ENCODE peak calls at places on chromosomes 13 and 19, in four cellular contexts. One of them, this sample, is unnamed.

GRCh38 chr13:40457844-40458243 is 208.6 kb downstream of the FOXO1 start:
- DNase-seq in spleen: no peak
- DNase-seq in effector CD8-positive, alpha-beta T cell: no peak
- DNase-seq in D721Med: no peak
- DNase-seq in this sample: no peak

GRCh38 chr19:681029-681626 is 4.9 kb downstream of the FSTL3 start:
- DNase-seq in effector CD8-positive, alpha-beta T cell: no peak
- DNase-seq in D721Med: no peak
- DNase-seq in spleen: peak; percentile 93
- DNase-seq in this sample: peak; percentile 88

GRCh38 chr19:57583521-57584416 is at the start of gene ZIK1:
- DNase-seq in D721Med: peak; percentile 98
- DNase-seq in spleen: peak; percentile 96
- DNase-seq in effector CD8-positive, alpha-beta T cell: peak; percentile 78
- DNase-seq in this sample: peak; percentile 95

GRCh38 chr13:99162543-99162942 is 38.1 kb upstream of the UBAC2 start:
- DNase-seq in spleen: no peak
- DNase-seq in effector CD8-positive, alpha-beta T cell: no peak
- DNase-seq in D721Med: no peak
- DNase-seq in this sample: no peak

GRCh38 chr19:19550972-19551861 is 13.2 kb downstream of the CILP2 start:
- DNase-seq in spleen: no peak
- DNase-seq in D721Med: no peak
- DNase-seq in effector CD8-positive, alpha-beta T cell: no peak
- DNase-seq in this sample: no peak

GRCh38 chr13:29511980-29512379 is 83.5 kb downstream of the SLC7A1 start:
- DNase-seq in D721Med: no peak
- DNase-seq in effector CD8-positive, alpha-beta T cell: no peak
- DNase-seq in spleen: no peak
- DNase-seq in this sample: peak; percentile 87

GRCh38 chr13:114118086-114118762 is 14.2 kb downstream of the RASA3 start:
- DNase-seq in spleen: peak; percentile 28
- DNase-seq in effector CD8-positive, alpha-beta T cell: no peak
- DNase-seq in D721Med: no peak
- DNase-seq in this sample: peak; percentile 48

GRCh38 chr19:48424694-48425219 is 21.0 kb upstream of the GRWD1 start:
- DNase-seq in D721Med: no peak
- DNase-seq in effector CD8-positive, alpha-beta T cell: no peak
- DNase-seq in spleen: no peak
- DNase-seq in this sample: no peak

GRCh38 chr19:47663911-47664771 is 49.1 kb upstream of the EHD2 start:
- DNase-seq in spleen: no peak
- DNase-seq in D721Med: no peak
- DNase-seq in effector CD8-positive, alpha-beta T cell: no peak
- DNase-seq in this sample: peak; percentile 95

GRCh38 chr19:33674575-33675367 is 53.0 kb downstream of the CHST8 start:
- DNase-seq in D721Med: no peak
- DNase-seq in effector CD8-positive, alpha-beta T cell: no peak
- DNase-seq in spleen: peak; percentile 77
- DNase-seq in this sample: peak; percentile 57

GRCh38 chr19:40704491-40705361 is 12.0 kb downstream of the COQ8B start:
- DNase-seq in spleen: no peak
- DNase-seq in D721Med: no peak
- DNase-seq in effector CD8-positive, alpha-beta T cell: no peak
- DNase-seq in this sample: no peak

GRCh38 chr13:45243072-45243471 is 42.2 kb upstream of the KCTD4 start:
- DNase-seq in D721Med: no peak
- DNase-seq in spleen: no peak
- DNase-seq in effector CD8-positive, alpha-beta T cell: no peak
- DNase-seq in this sample: no peak

GRCh38 chr19:51462681-51463080 is 4.4 kb upstream of the SIGLEC8 start:
- DNase-seq in effector CD8-positive, alpha-beta T cell: no peak
- DNase-seq in D721Med: no peak
- DNase-seq in spleen: peak; percentile 48
- DNase-seq in this sample: peak; percentile 30

GRCh38 chr13:25114220-25114619 is 18.3 kb downstream of the PABPC3 start:
- DNase-seq in D721Med: peak; percentile 58
- DNase-seq in effector CD8-positive, alpha-beta T cell: peak; percentile 3
- DNase-seq in spleen: no peak
- DNase-seq in this sample: peak; percentile 75

GRCh38 chr13:44197791-44198770 is 175.5 kb upstream of the SERP2 start:
- DNase-seq in effector CD8-positive, alpha-beta T cell: no peak
- DNase-seq in spleen: no peak
- DNase-seq in D721Med: no peak
- DNase-seq in this sample: no peak

GRCh38 chr13:24692541-24692940 is 12.3 kb downstream of the ATP12A start:
- DNase-seq in spleen: no peak
- DNase-seq in D721Med: no peak
- DNase-seq in effector CD8-positive, alpha-beta T cell: no peak
- DNase-seq in this sample: no peak

GRCh38 chr13:90362718-90363117 is 984.8 kb upstream of the MIR17HG start:
- DNase-seq in spleen: no peak
- DNase-seq in D721Med: no peak
- DNase-seq in effector CD8-positive, alpha-beta T cell: no peak
- DNase-seq in this sample: no peak

GRCh38 chr13:80001510-80001842 is 339.4 kb downstream of the SPRY2 start:
- DNase-seq in effector CD8-positive, alpha-beta T cell: no peak
- DNase-seq in spleen: no peak
- DNase-seq in D721Med: no peak
- DNase-seq in this sample: no peak

GRCh38 chr19:5148794-5149190 is 179.9 kb downstream of the KDM4B start:
- DNase-seq in effector CD8-positive, alpha-beta T cell: no peak
- DNase-seq in D721Med: no peak
- DNase-seq in spleen: peak; percentile 70
- DNase-seq in this sample: no peak

GRCh38 chr13:61777281-61777680 is 361.6 kb upstream of the PCDH20 start:
- DNase-seq in D721Med: no peak
- DNase-seq in effector CD8-positive, alpha-beta T cell: no peak
- DNase-seq in spleen: no peak
- DNase-seq in this sample: no peak

GRCh38 chr13:113018676-113019465 is 49.9 kb downstream of the MCF2L start:
- DNase-seq in effector CD8-positive, alpha-beta T cell: no peak
- DNase-seq in D721Med: no peak
- DNase-seq in spleen: no peak
- DNase-seq in this sample: no peak

GRCh38 chr13:82962422-82962821 is 919.9 kb downstream of the SLITRK1 start:
- DNase-seq in D721Med: no peak
- DNase-seq in spleen: no peak
- DNase-seq in effector CD8-positive, alpha-beta T cell: no peak
- DNase-seq in this sample: no peak